ENCODE peak calls at places on chromosomes 3 and 15, in four cellular contexts. V is K562, A is stomach, H is HepG2. X is an unnamed sample.

GRCh38 chr3:119206611-119207511 is 33.5 kb downstream of the UPK1B start:
- DNase-seq in V (no peak), A (no peak), H (no peak), X (no peak)

GRCh38 chr15:101652783-101653430 is 726 bp upstream of the TM2D3 start:
- DNase-seq in V (peak; percentile 56), A (no peak), H (no peak), X (no peak)

GRCh38 chr3:172654470-172654869 is 56.4 kb downstream of the NCEH1 start:
- DNase-seq in A (no peak), V (no peak), H (no peak), X (no peak)

GRCh38 chr15:72983812-72984211 is 68.5 kb upstream of the NEO1 start:
- DNase-seq in H (no peak), A (no peak), V (no peak), X (no peak)

GRCh38 chr3:45029661-45030060 is 3.6 kb downstream of the CLEC3B start:
- DNase-seq in A (no peak), H (no peak), V (no peak), X (no peak)

GRCh38 chr3:52848617-52849016 is 13.8 kb upstream of the MUSTN1 start:
- DNase-seq in V (no peak), A (no peak), H (no peak), X (no peak)

GRCh38 chr15:88401972-88402656 is 65.1 kb downstream of the MRPL46 start:
- DNase-seq in A (no peak), H (no peak), V (no peak), X (peak; percentile 12)

GRCh38 chr3:13013994-13014754 is 59.1 kb downstream of the IQSEC1 start:
- DNase-seq in V (no peak), A (no peak), H (no peak), X (no peak)

GRCh38 chr3:38038447-38038911 is 529 bp upstream of the DLEC1 start:
- DNase-seq in A (no peak), H (no peak), V (no peak), X (no peak)

GRCh38 chr15:93063292-93063671 is 25.7 kb downstream of the RGMA start:
- DNase-seq in H (no peak), V (no peak), A (no peak), X (no peak)

GRCh38 chr3:136678981-136679380 is 73.2 kb downstream of the STAG1 start:
- DNase-seq in A (no peak), H (no peak), V (no peak), X (no peak)

GRCh38 chr15:45454825-45455224 is 67.7 kb downstream of the SLC30A4 start:
- DNase-seq in H (no peak), V (no peak), A (peak; percentile 86), X (peak; percentile 80)

GRCh38 chr3:70738310-70738681 is 425.9 kb upstream of the MDFIC2 start:
- DNase-seq in V (no peak), H (no peak), A (no peak), X (no peak)

GRCh38 chr15:72766025-72766424 is 17.5 kb downstream of the ADPGK start:
- DNase-seq in H (no peak), V (no peak), A (no peak), X (no peak)

GRCh38 chr3:149342413-149343340 is 9.2 kb upstream of the TM4SF18 start:
- DNase-seq in H (no peak), A (no peak), V (no peak), X (no peak)

GRCh38 chr15:101562428-101563059 is 73.0 kb upstream of the PCSK6 start:
- DNase-seq in H (no peak), A (no peak), V (no peak), X (no peak)

GRCh38 chr15:37204698-37205097 is 104.3 kb upstream of the MEIS2 start:
- DNase-seq in H (no peak), V (no peak), A (no peak), X (no peak)

GRCh38 chr3:114217266-114217665 is 20.1 kb downstream of the ZNF80 start:
- DNase-seq in H (no peak), V (no peak), A (no peak), X (no peak)

GRCh38 chr3:122513386-122514122 is 1.2 kb downstream of the KPNA1 start:
- DNase-seq in V (no peak), A (no peak), H (no peak), X (no peak)

GRCh38 chr3:60536420-60536819 is 714.8 kb downstream of the FHIT start:
- DNase-seq in A (no peak), V (no peak), H (no peak), X (no peak)

GRCh38 chr15:72706266-72706665 is 20.3 kb downstream of the BBS4 start:
- DNase-seq in H (no peak), V (no peak), A (no peak), X (no peak)

GRCh38 chr3:173191611-173192010 is 50.6 kb upstream of the SPATA16 start:
- DNase-seq in V (no peak), H (no peak), A (no peak), X (no peak)

GRCh38 chr3:107239703-107240102 is 137.5 kb upstream of the CCDC54 start:
- DNase-seq in A (no peak), V (no peak), H (no peak), X (no peak)

GRCh38 chr3:185807455-185808068 is 17.3 kb downstream of the IGF2BP2 start:
- DNase-seq in H (no peak), A (no peak), V (no peak), X (no peak)

GRCh38 chr3:146414010-146414409 is 55.4 kb downstream of the PLSCR2 start:
- DNase-seq in H (no peak), A (no peak), V (no peak), X (no peak)

GRCh38 chr15:80679167-80679804 is 15.8 kb upstream of the ABHD17C start:
- DNase-seq in H (no peak), V (no peak), A (no peak), X (peak; percentile 28)

GRCh38 chr3:50201573-50202315 is 3.3 kb upstream of the SLC38A3 start:
- DNase-seq in H (peak; percentile 79), A (no peak), V (peak; percentile 16), X (no peak)

GRCh38 chr3:12895391-12896205 is 54.2 kb upstream of the RPL32 start:
- DNase-seq in A (no peak), V (no peak), H (no peak), X (no peak)

GRCh38 chr3:143885803-143886427 is 37.6 kb upstream of the SLC9A9 start:
- DNase-seq in A (no peak), V (peak; percentile 53), H (peak; percentile 41), X (no peak)

GRCh38 chr3:9141903-9142302 is 107.5 kb downstream of the SRGAP3 start:
- DNase-seq in H (no peak), A (no peak), V (no peak), X (no peak)

GRCh38 chr3:9139366-9139765 is 110.1 kb downstream of the SRGAP3 start:
- DNase-seq in A (no peak), H (no peak), V (no peak), X (no peak)

GRCh38 chr3:9146367-9147071 is 102.9 kb downstream of the SRGAP3 start:
- DNase-seq in V (no peak), H (no peak), A (no peak), X (peak; percentile 51)

GRCh38 chr3:9143180-9143579 is 106.3 kb downstream of the SRGAP3 start:
- DNase-seq in H (no peak), V (no peak), A (no peak), X (no peak)

DNA sequence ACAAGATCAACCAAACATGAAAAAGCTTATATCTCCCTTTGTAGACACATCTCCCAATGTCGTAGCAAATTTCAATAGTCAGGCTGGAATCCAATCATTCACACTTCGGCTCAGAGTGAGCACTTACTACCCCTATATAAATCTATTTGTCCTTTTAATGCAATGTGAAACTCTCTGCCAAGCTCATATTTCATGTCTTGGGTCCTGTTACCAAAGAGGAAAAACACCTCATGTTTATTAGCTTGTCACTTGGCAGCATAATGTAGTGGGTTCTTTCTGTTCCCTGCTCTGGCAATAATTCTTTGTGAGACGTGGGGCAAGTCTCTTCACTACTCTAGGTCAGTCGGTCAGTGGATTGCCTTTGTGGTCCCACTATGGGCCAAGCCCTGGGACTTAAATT is 107.1 kb downstream of the SRGAP3 start:
- DNase-seq in H (no peak), A (no peak), V (no peak), X (no peak)
- TF ChIP-seq POLR2AphosphoS5 in H (no peak), A (peak; percentile 59), V (no peak), X (no peak)

GRCh38 chr3:34283743-34284142 is 485.3 kb downstream of the PDCD6IP start:
- DNase-seq in H (no peak), A (no peak), V (no peak), X (no peak)
- TF ChIP-seq POLR2AphosphoS5 in H (no peak), A (no peak), V (no peak), X (no peak)

DNA sequence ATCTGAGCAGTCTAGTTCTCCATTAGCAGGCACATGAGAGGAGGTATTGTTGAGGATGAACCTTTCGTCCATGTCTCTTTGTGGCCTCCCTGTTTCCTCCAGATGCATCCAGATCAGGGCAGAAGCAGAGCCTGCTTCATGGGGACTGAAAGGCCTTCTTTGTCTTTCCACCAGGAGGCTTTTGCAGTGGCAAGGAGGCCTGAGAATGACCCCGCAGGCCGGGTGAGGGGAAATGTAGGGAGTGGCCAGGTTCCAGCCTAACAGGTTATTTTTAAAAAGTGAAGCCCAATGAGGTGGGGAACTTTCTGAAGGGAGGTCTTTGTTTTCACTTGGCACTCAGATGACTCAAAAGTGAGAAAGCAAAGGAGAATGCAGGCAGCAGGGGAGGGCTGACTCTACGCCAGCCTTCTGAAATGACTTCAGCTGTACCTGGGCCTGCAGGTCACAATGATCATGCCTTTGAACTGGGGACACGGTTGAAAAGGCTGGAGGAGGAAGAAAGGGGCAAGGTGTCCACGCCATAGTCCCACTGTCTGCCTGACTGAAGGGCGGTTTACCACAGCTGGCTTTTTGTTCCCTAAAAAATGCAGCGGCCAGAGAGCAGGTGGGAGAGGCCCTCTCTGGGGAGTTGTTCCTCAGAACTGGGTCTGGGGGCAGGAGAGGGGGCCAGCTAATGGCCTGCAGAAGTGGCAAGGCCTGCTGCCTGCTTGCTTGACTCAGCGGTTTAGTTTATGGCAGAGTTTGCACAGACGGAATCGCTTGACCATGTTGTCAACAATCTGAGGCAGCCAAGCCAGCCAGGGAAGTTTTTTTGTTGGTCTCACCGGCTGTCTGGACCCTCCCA is 28.7 kb downstream of the CMTM7 start:
- DNase-seq in H (peak; percentile 89), A (peak; percentile 54), V (no peak), X (no peak)
- TF ChIP-seq POLR2AphosphoS5 in H (no peak), A (no peak), V (no peak), X (no peak)

GRCh38 chr3:48502121-48502520 is 1.9 kb downstream of the SHISA5 start:
- DNase-seq in H (no peak), A (no peak), V (no peak), X (no peak)

GRCh38 chr3:48504051-48504946 is at the start of gene SHISA5:
- DNase-seq in V (peak; percentile 74), H (no peak), A (peak; percentile 76), X (peak; percentile 78)

GRCh38 chr3:48505146-48505545 is 1.2 kb upstream of the SHISA5 start:
- DNase-seq in A (no peak), H (no peak), V (no peak), X (no peak)

GRCh38 chr3:48502728-48503168 is 1.2 kb downstream of the SHISA5 start:
- DNase-seq in H (no peak), A (peak; percentile 66), V (no peak), X (peak; percentile 23)

DNA sequence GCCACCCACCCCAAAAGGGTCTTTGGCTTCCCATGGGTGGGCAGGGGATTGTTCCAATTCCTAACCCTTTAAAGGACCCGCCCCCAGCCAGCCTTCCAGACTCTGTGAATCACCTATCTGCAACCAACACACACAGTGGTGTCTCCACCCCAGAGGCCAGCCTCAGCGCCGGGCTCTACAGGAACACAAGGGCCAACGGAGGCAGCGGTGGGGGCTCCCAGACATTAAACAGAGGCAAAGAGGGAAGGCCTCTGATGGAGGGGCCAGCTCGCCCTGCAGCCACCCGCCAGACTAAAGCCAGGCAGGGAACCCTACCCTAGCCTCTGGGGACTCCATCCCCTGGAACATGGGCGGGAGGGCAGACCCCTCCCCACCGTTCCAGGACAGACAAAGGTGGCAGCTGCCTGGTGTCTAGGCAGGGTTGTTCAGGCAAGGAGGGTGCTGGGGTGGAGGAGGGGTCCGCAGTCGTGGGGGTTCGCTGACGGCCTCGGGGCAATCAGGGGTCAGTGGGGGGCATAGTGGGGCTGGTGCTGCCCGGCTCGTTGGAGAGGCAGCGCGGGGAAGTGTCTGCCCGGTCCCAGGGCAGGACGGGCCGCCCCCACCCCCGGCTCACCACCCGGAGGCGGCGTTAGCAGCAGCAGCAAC is 446 bp downstream of the SHISA5 start:
- DNase-seq in A (peak; percentile 54), H (no peak), V (peak; percentile 41), X (peak; percentile 34)
- TF ChIP-seq POLR2AphosphoS5 in A (no peak), H (no peak), V (no peak), X (no peak)